ENCODE peak calls at places on chromosomes 5 and 9, in seven cellular contexts. One of them, this sample, is unnamed.

GRCh38 chr9:123861086-123861707 is 68.7 kb downstream of the DENND1A start:
- DNase-seq in H1: no peak
- DNase-seq in GM12891: no peak
- DNase-seq in GM12878: no peak
- DNase-seq in SK-N-SH: no peak
- DNase-seq in HepG2: peak; percentile 35
- DNase-seq in K562: no peak
- DNase-seq in this sample: no peak

GRCh38 chr9:129889936-129890717 is 54.9 kb downstream of the USP20 start:
- DNase-seq in H1: peak; percentile 53
- DNase-seq in GM12891: no peak
- DNase-seq in GM12878: peak; percentile 31
- DNase-seq in SK-N-SH: no peak
- DNase-seq in HepG2: no peak
- DNase-seq in K562: no peak
- DNase-seq in this sample: no peak

GRCh38 chr9:31089822-31090221 is 1294.6 kb upstream of the ACO1 start:
- DNase-seq in H1: no peak
- DNase-seq in GM12891: no peak
- DNase-seq in GM12878: no peak
- DNase-seq in SK-N-SH: no peak
- DNase-seq in HepG2: no peak
- DNase-seq in K562: no peak
- DNase-seq in this sample: no peak

GRCh38 chr5:110590187-110590586 is 136.3 kb downstream of the TMEM232 start:
- DNase-seq in H1: no peak
- DNase-seq in GM12891: no peak
- DNase-seq in GM12878: no peak
- DNase-seq in SK-N-SH: no peak
- DNase-seq in HepG2: peak; percentile 14
- DNase-seq in K562: no peak
- DNase-seq in this sample: no peak

GRCh38 chr9:81002242-81002641 is 687.1 kb downstream of the TLE1 start:
- DNase-seq in H1: no peak
- DNase-seq in GM12891: no peak
- DNase-seq in GM12878: no peak
- DNase-seq in SK-N-SH: no peak
- DNase-seq in HepG2: peak; percentile 1
- DNase-seq in K562: no peak
- DNase-seq in this sample: no peak

GRCh38 chr9:37032713-37033112 is 1.4 kb downstream of the PAX5 start:
- DNase-seq in H1: no peak
- DNase-seq in GM12891: no peak
- DNase-seq in GM12878: no peak
- DNase-seq in SK-N-SH: no peak
- DNase-seq in HepG2: no peak
- DNase-seq in K562: no peak
- DNase-seq in this sample: no peak

GRCh38 chr5:171680485-171680884 is 105.1 kb upstream of the SMIM23 start:
- DNase-seq in H1: no peak
- DNase-seq in GM12891: no peak
- DNase-seq in GM12878: no peak
- DNase-seq in SK-N-SH: no peak
- DNase-seq in HepG2: no peak
- DNase-seq in K562: peak; percentile 23
- DNase-seq in this sample: no peak

GRCh38 chr9:113463418-113464285 is at the start of gene RGS3:
- DNase-seq in H1: peak; percentile 34
- DNase-seq in GM12891: no peak
- DNase-seq in GM12878: no peak
- DNase-seq in SK-N-SH: no peak
- DNase-seq in HepG2: peak; percentile 66
- DNase-seq in K562: peak; percentile 48
- DNase-seq in this sample: no peak

GRCh38 chr5:35312281-35312680 is 82.0 kb upstream of the PRLR start:
- DNase-seq in H1: no peak
- DNase-seq in GM12891: no peak
- DNase-seq in GM12878: no peak
- DNase-seq in SK-N-SH: no peak
- DNase-seq in HepG2: no peak
- DNase-seq in K562: no peak
- DNase-seq in this sample: no peak

GRCh38 chr9:111943746-111944145 is 47.1 kb downstream of the UGCG start:
- DNase-seq in H1: no peak
- DNase-seq in GM12891: no peak
- DNase-seq in GM12878: no peak
- DNase-seq in SK-N-SH: no peak
- DNase-seq in HepG2: peak; percentile 20
- DNase-seq in K562: no peak
- DNase-seq in this sample: no peak

GRCh38 chr9:121399883-121400607 is 30.0 kb upstream of the STOM start:
- DNase-seq in H1: no peak
- DNase-seq in GM12891: no peak
- DNase-seq in GM12878: peak; percentile 26
- DNase-seq in SK-N-SH: peak; percentile 37
- DNase-seq in HepG2: peak; percentile 69
- DNase-seq in K562: peak; percentile 43
- DNase-seq in this sample: peak; percentile 2

GRCh38 chr9:134928796-134929559 is 11.3 kb upstream of the FCN1 start:
- DNase-seq in H1: no peak
- DNase-seq in GM12891: no peak
- DNase-seq in GM12878: no peak
- DNase-seq in SK-N-SH: no peak
- DNase-seq in HepG2: no peak
- DNase-seq in K562: no peak
- DNase-seq in this sample: no peak

GRCh38 chr9:125377584-125378250 is 116.1 kb downstream of the GAPVD1 start:
- DNase-seq in H1: no peak
- DNase-seq in GM12891: no peak
- DNase-seq in GM12878: no peak
- DNase-seq in SK-N-SH: no peak
- DNase-seq in HepG2: no peak
- DNase-seq in K562: no peak
- DNase-seq in this sample: no peak

GRCh38 chr9:125378778-125379177 is 117.2 kb downstream of the GAPVD1 start:
- DNase-seq in H1: no peak
- DNase-seq in GM12891: no peak
- DNase-seq in GM12878: no peak
- DNase-seq in SK-N-SH: no peak
- DNase-seq in HepG2: no peak
- DNase-seq in K562: no peak
- DNase-seq in this sample: no peak

GRCh38 chr9:125376261-125377226 is 114.9 kb downstream of the GAPVD1 start:
- DNase-seq in H1: no peak
- DNase-seq in GM12891: no peak
- DNase-seq in GM12878: no peak
- DNase-seq in SK-N-SH: peak; percentile 71
- DNase-seq in HepG2: no peak
- DNase-seq in K562: no peak
- DNase-seq in this sample: no peak

GRCh38 chr9:125375820-125376219 is 114.2 kb downstream of the GAPVD1 start:
- DNase-seq in H1: no peak
- DNase-seq in GM12891: no peak
- DNase-seq in GM12878: no peak
- DNase-seq in SK-N-SH: no peak
- DNase-seq in HepG2: no peak
- DNase-seq in K562: no peak
- DNase-seq in this sample: no peak

GRCh38 chr9:125380406-125380805 is 118.8 kb downstream of the GAPVD1 start:
- DNase-seq in H1: no peak
- DNase-seq in GM12891: no peak
- DNase-seq in GM12878: no peak
- DNase-seq in SK-N-SH: no peak
- DNase-seq in HepG2: no peak
- DNase-seq in K562: no peak
- DNase-seq in this sample: no peak
- TF ChIP-seq POLR2AphosphoS5 in H1: no peak
- TF ChIP-seq POLR2AphosphoS5 in GM12891: no peak
- TF ChIP-seq POLR2AphosphoS5 in GM12878: no peak
- TF ChIP-seq POLR2AphosphoS5 in SK-N-SH: no peak
- TF ChIP-seq POLR2AphosphoS5 in HepG2: no peak
- TF ChIP-seq POLR2AphosphoS5 in K562: no peak
- TF ChIP-seq POLR2AphosphoS5 in this sample: no peak

GRCh38 chr9:126624912-126625311 is 11.2 kb downstream of the LMX1B start:
- DNase-seq in H1: no peak
- DNase-seq in GM12891: no peak
- DNase-seq in GM12878: no peak
- DNase-seq in SK-N-SH: no peak
- DNase-seq in HepG2: no peak
- DNase-seq in K562: no peak
- DNase-seq in this sample: no peak

GRCh38 chr9:126624453-126624872 is 10.7 kb downstream of the LMX1B start:
- DNase-seq in H1: no peak
- DNase-seq in GM12891: no peak
- DNase-seq in GM12878: no peak
- DNase-seq in SK-N-SH: no peak
- DNase-seq in HepG2: no peak
- DNase-seq in K562: no peak
- DNase-seq in this sample: no peak

GRCh38 chr9:126625329-126626116 is 11.8 kb downstream of the LMX1B start:
- DNase-seq in H1: no peak
- DNase-seq in GM12891: no peak
- DNase-seq in GM12878: no peak
- DNase-seq in SK-N-SH: no peak
- DNase-seq in HepG2: no peak
- DNase-seq in K562: no peak
- DNase-seq in this sample: no peak

GRCh38 chr9:126628146-126628545 is 14.4 kb downstream of the LMX1B start:
- DNase-seq in H1: no peak
- DNase-seq in GM12891: no peak
- DNase-seq in GM12878: no peak
- DNase-seq in SK-N-SH: peak; percentile 93
- DNase-seq in HepG2: no peak
- DNase-seq in K562: no peak
- DNase-seq in this sample: no peak

DNA sequence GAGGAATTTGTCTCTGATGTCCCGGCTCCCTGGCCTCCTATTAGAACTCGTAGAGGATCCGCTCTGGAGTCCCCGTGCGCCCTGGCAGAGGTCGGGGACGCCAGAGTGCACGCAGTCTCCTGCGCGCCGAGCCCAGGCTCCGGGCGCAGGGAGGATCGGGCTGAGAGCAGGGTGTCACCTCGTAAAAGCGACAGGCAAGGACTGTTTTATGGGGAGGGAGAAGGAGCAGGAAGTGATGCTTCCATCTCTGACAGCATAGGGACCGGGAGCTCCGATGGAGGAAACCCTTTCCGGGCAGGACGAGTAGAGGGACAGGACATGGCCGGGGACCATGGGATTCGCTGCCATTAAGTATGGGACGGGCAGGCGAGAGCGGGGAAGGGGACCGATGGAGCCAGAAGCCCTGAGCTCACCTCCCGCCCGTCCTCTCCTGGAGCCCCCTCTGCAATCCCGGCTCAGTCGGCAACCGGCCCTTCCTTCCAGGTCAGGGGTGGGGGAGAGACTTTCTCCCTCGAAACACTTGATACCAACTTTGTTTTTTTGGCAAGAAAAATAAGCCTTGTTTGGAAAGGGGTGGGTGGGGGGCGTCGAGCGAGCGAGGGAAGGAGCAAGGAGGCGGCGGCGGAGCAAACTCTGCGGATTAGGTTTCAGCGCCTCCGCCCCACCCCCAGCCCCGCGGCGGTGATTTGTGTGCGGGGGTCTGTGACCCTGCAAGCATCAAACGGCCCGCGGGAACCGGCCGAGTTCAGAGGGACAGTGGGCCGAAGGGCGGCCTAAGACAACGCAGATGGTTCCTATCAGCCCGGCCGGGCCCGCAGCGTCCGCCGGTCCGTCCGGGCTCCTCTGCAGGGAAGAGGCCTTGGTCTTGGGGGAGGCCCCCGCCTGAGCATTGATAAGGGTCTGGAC is 12.6 kb downstream of the LMX1B start:
- DNase-seq in H1: no peak
- DNase-seq in GM12891: no peak
- DNase-seq in GM12878: no peak
- DNase-seq in SK-N-SH: no peak
- DNase-seq in HepG2: no peak
- DNase-seq in K562: peak; percentile 30
- DNase-seq in this sample: no peak
- TF ChIP-seq TAF1 in H1: no peak
- TF ChIP-seq TAF1 in GM12891: no peak
- TF ChIP-seq TAF1 in GM12878: no peak
- TF ChIP-seq TAF1 in SK-N-SH: no peak
- TF ChIP-seq TAF1 in HepG2: no peak
- TF ChIP-seq TAF1 in K562: no peak
- TF ChIP-seq TAF1 in this sample: no peak

DNA sequence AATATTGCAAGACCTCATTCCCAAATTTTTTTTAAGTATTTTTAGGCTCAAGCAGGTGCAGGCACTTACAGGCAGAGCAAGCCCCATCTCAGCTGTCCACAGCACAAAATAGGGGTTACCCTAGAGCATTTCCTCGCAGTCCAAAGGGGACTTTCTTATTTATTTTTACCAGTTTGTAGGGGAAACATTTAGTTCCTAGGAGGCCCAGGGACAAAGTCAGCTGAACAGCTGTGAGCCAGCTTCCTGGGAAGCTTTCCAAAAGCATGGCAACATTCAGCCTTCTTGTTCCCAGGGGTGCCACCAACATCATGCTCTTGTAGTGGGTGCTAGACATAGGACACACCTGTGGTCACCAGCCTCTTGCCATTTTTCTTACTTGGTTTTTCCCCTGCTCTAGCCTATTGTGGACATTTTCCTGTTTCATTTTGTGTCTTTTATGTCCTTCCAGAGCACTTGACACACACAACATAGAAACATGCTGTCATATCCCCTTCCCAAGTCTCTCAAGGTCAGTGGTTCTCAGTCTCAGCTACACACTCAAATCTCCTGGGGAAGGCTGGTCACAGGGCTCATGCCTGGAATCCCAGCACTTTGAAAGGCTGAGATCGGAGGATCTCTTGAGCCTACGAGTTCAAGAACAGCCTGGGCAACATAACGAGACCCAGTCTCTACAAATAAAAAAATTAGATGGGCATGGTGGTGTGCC is 38.3 kb downstream of the HAVCR1 start:
- DNase-seq in H1: no peak
- DNase-seq in GM12891: no peak
- DNase-seq in GM12878: no peak
- DNase-seq in SK-N-SH: no peak
- DNase-seq in HepG2: no peak
- DNase-seq in K562: no peak
- DNase-seq in this sample: no peak
- TF ChIP-seq POLR2AphosphoS5 in H1: no peak
- TF ChIP-seq POLR2AphosphoS5 in GM12891: no peak
- TF ChIP-seq POLR2AphosphoS5 in GM12878: no peak
- TF ChIP-seq POLR2AphosphoS5 in SK-N-SH: no peak
- TF ChIP-seq POLR2AphosphoS5 in HepG2: no peak
- TF ChIP-seq POLR2AphosphoS5 in K562: no peak
- TF ChIP-seq POLR2AphosphoS5 in this sample: no peak

GRCh38 chr9:101995231-101995630 is 256.8 kb upstream of the GRIN3A start:
- DNase-seq in H1: no peak
- DNase-seq in GM12891: no peak
- DNase-seq in GM12878: no peak
- DNase-seq in SK-N-SH: no peak
- DNase-seq in HepG2: no peak
- DNase-seq in K562: no peak
- DNase-seq in this sample: no peak

DNA sequence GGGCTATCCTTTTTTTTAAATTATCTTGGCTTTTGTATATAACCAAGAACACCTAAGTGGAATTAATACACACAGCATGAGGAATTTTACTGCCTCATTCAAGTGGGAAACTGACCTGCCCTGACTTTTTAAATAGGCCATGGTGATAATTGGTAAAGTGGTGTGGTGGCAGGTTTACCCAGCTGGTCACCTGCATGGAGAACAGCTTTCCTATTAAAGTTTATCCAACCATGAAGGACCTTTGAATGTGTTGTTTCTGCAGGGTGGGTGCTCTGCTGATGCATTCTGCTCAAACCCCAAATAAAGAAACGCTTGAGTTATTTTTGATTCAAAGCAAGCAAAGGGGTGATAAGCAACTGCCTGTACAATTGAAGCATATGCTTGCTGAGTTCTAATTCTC is 261.0 kb upstream of the GRIN3A start:
- DNase-seq in H1: no peak
- DNase-seq in GM12891: no peak
- DNase-seq in GM12878: no peak
- DNase-seq in SK-N-SH: no peak
- DNase-seq in HepG2: no peak
- DNase-seq in K562: no peak
- DNase-seq in this sample: no peak
- TF ChIP-seq TAF1 in H1: no peak
- TF ChIP-seq TAF1 in GM12891: no peak
- TF ChIP-seq TAF1 in GM12878: no peak
- TF ChIP-seq TAF1 in SK-N-SH: no peak
- TF ChIP-seq TAF1 in HepG2: no peak
- TF ChIP-seq TAF1 in K562: no peak
- TF ChIP-seq TAF1 in this sample: no peak